ENCODE peak calls at places on chromosomes 11 and 22, in seven cellular contexts. V, F, M, Q, O, G and Z are unnamed samples.

GRCh38 chr11:128533473-128533872 is 53.9 kb downstream of the ETS1 start:
- ATAC-seq in Q (no peak), F (no peak), M (no peak), G (no peak), V (no peak), O (no peak), Z (no peak)

GRCh38 chr11:19829109-19829790 is 116.6 kb downstream of the NAV2 start:
- ATAC-seq in F (no peak), M (no peak), G (peak), Q (peak), V (no peak), O (no peak), Z (no peak)

GRCh38 chr22:35480627-35481565 is 59.7 kb upstream of the RASD2 start:
- ATAC-seq in O (no peak), G (no peak), F (no peak), V (peak), M (no peak), Q (no peak), Z (no peak)

GRCh38 chr11:117950320-117950719 is 21.1 kb upstream of the TMPRSS13 start:
- ATAC-seq in Q (no peak), O (no peak), G (no peak), M (peak), V (no peak), F (peak), Z (peak)

GRCh38 chr11:64864135-64864472 is 14.3 kb downstream of the EHD1 start:
- ATAC-seq in F (no peak), G (no peak), Q (peak), M (no peak), V (no peak), O (peak), Z (no peak)

GRCh38 chr11:115148691-115149090 is 355.5 kb downstream of the CADM1 start:
- ATAC-seq in V (no peak), F (no peak), Q (no peak), G (peak), O (no peak), M (no peak), Z (no peak)

GRCh38 chr11:120780239-120780638 is 243.7 kb upstream of the TBCEL start:
- ATAC-seq in O (no peak), V (no peak), G (no peak), M (no peak), F (no peak), Q (no peak), Z (no peak)

GRCh38 chr22:25759825-25760231 is 17.8 kb downstream of the MYO18B start:
- ATAC-seq in Q (no peak), G (peak), V (peak), M (no peak), F (no peak), O (peak), Z (no peak)

GRCh38 chr11:112281776-112282175 is 21.1 kb upstream of the PLET1 start:
- ATAC-seq in F (no peak), G (no peak), Q (no peak), V (no peak), M (no peak), O (no peak), Z (no peak)

GRCh38 chr11:78158987-78159662 is 19.7 kb upstream of the ALG8 start:
- ATAC-seq in Q (peak), F (no peak), M (no peak), G (no peak), V (no peak), O (peak), Z (no peak)

GRCh38 chr11:30596832-30597231 is 10.7 kb upstream of the MPPED2 start:
- ATAC-seq in O (no peak), M (no peak), F (no peak), G (no peak), Q (no peak), V (no peak), Z (no peak)

GRCh38 chr11:62580959-62581715 is 7.4 kb upstream of the EEF1G start:
- ATAC-seq in V (no peak), M (no peak), F (no peak), G (no peak), O (no peak), Q (peak), Z (no peak)

GRCh38 chr11:116895053-116895757 is 57.8 kb upstream of the APOA1 start:
- ATAC-seq in G (peak), M (no peak), Q (peak), F (no peak), V (peak), O (peak), Z (peak)

GRCh38 chr22:33850724-33851123 is 69.6 kb downstream of the LARGE1 start:
- ATAC-seq in F (no peak), G (no peak), M (no peak), V (no peak), Q (no peak), O (no peak), Z (no peak)

GRCh38 chr11:120306519-120307242 is 18.4 kb upstream of the TLCD5 start:
- ATAC-seq in Q (no peak), G (no peak), V (peak), O (peak), F (no peak), M (no peak), Z (no peak)

GRCh38 chr11:10899542-10899830 is 41.6 kb upstream of the ZBED5 start:
- ATAC-seq in F (peak), O (peak), G (peak), V (peak), Q (no peak), M (no peak), Z (no peak)

GRCh38 chr22:19710020-19710768 is 4.1 kb upstream of the SEPTIN5 start:
- ATAC-seq in Q (no peak), G (no peak), V (no peak), O (no peak), F (no peak), M (no peak), Z (no peak)

GRCh38 chr22:48577014-48577690 is 1250.5 kb downstream of the BRD1 start:
- ATAC-seq in Q (peak), G (no peak), M (no peak), F (no peak), O (peak), V (no peak), Z (no peak)

GRCh38 chr11:14809466-14809865 is 82.6 kb downstream of the CYP2R1 start:
- ATAC-seq in G (no peak), M (no peak), Q (no peak), F (no peak), V (no peak), O (no peak), Z (no peak)

GRCh38 chr11:76836613-76837291 is 24.0 kb upstream of the ACER3 start:
- ATAC-seq in O (peak), V (no peak), M (no peak), F (no peak), Q (no peak), G (peak), Z (no peak)

GRCh38 chr11:78741794-78742193 is 167.1 kb upstream of the NARS2 start:
- ATAC-seq in Q (no peak), V (no peak), O (no peak), F (no peak), M (no peak), G (no peak), Z (no peak)

GRCh38 chr11:128481135-128481534 is 106.2 kb downstream of the ETS1 start:
- ATAC-seq in Q (peak), M (no peak), O (peak), G (peak), F (no peak), V (no peak), Z (no peak)

GRCh38 chr11:1349074-1349931 is 39.9 kb upstream of the TOLLIP start:
- ATAC-seq in Q (no peak), G (no peak), M (no peak), O (no peak), V (no peak), F (no peak), Z (no peak)

GRCh38 chr11:98423933-98424332 is 596.8 kb upstream of the CNTN5 start:
- ATAC-seq in M (no peak), O (no peak), G (no peak), V (no peak), Q (no peak), F (no peak), Z (no peak)

GRCh38 chr11:125313271-125314222 is 149.0 kb downstream of the PKNOX2 start:
- ATAC-seq in F (no peak), O (no peak), M (no peak), G (no peak), Q (no peak), V (no peak), Z (no peak)

GRCh38 chr11:129374993-129375721 is 491 bp upstream of the BARX2 start:
- ATAC-seq in G (peak), Q (peak), O (no peak), V (peak), F (peak), M (peak), Z (no peak)

GRCh38 chr11:68962527-68963250 is 18.1 kb downstream of the MRGPRD start:
- ATAC-seq in G (no peak), O (no peak), F (peak), Q (peak), M (peak), V (no peak), Z (peak)

GRCh38 chr11:36452231-36452630 is 57.8 kb downstream of the TRAF6 start:
- ATAC-seq in O (no peak), V (no peak), F (no peak), M (no peak), Q (no peak), G (no peak), Z (no peak)

GRCh38 chr11:16977136-16978020 is 36.8 kb downstream of the PLEKHA7 start:
- ATAC-seq in G (peak), M (no peak), Q (no peak), V (peak), O (no peak), F (no peak), Z (no peak)

GRCh38 chr11:71240865-71241691 is 11.3 kb downstream of the SHANK2 start:
- ATAC-seq in G (peak), Q (peak), M (no peak), O (peak), V (no peak), F (no peak), Z (peak)